ENCODE peak calls at places on chromosome 22, in nine cellular contexts. K is AG08396; Y is A549; L is stimulated activated CD8-positive, alpha-beta memory T cell treated with anti-CD3 and anti-CD28 coated beads, Interleukin-2, amount 100 ng/mL, for 48 hours; M is ovary; Q is NCI-H1436; D is nephron progenitor cell; Z is iPS DF 6.9; C is iris pigment epithelial cell. H is an unnamed sample.

GRCh38 chr22:28867191-28867590 is 16.2 kb upstream of the ZNRF3 start:
- DNase-seq in L (no peak), Q (peak), Z (no peak), D (no peak), M (no peak), Y (no peak), C (no peak), K (no peak), H (no peak)

GRCh38 chr22:48712558-48712957 is 1115.1 kb downstream of the BRD1 start:
- DNase-seq in Q (no peak), K (no peak), D (no peak), M (no peak), Y (no peak), L (no peak), Z (no peak), C (no peak), H (no peak)

GRCh38 chr22:20514658-20515406 is 7.4 kb downstream of the MED15 start:
- DNase-seq in L (no peak), C (peak), D (no peak), Z (no peak), M (no peak), K (peak), Q (no peak), Y (peak), H (no peak)

GRCh38 chr22:32854351-32854804 is 52.9 kb downstream of the TIMP3 start:
- DNase-seq in L (no peak), Q (no peak), M (no peak), Z (no peak), Y (no peak), C (no peak), K (no peak), D (no peak), H (no peak)

GRCh38 chr22:28973352-28973751 is 88.3 kb downstream of the C22orf31 start:
- DNase-seq in Z (no peak), Y (no peak), D (no peak), L (no peak), Q (no peak), K (no peak), M (no peak), C (no peak), H (no peak)

GRCh38 chr22:35913925-35914324 is 114.7 kb downstream of the RBFOX2 start:
- DNase-seq in M (no peak), Y (no peak), D (no peak), C (no peak), L (no peak), Q (no peak), Z (no peak), K (no peak), H (no peak)

GRCh38 chr22:35480143-35480542 is 60.5 kb upstream of the RASD2 start:
- DNase-seq in K (no peak), Y (no peak), M (peak), Z (no peak), C (no peak), D (no peak), L (no peak), Q (no peak), H (no peak)

GRCh38 chr22:37182949-37183245 is 5.2 kb downstream of the C1QTNF6 start:
- DNase-seq in M (no peak), Z (no peak), D (no peak), L (no peak), Y (no peak), K (no peak), C (no peak), Q (no peak), H (no peak)

GRCh38 chr22:49201046-49201970 is 626.4 kb downstream of the BRD1 start:
- DNase-seq in Y (no peak), C (no peak), D (no peak), L (no peak), Q (no peak), Z (no peak), M (peak), K (no peak), H (peak)

GRCh38 chr22:44746836-44747519 is 5.4 kb upstream of the ARHGAP8 start:
- DNase-seq in Z (no peak), D (no peak), Q (no peak), L (no peak), Y (no peak), C (no peak), M (no peak), K (no peak), H (no peak)

GRCh38 chr22:46012182-46012880 is 35.4 kb upstream of the WNT7B start:
- DNase-seq in Z (no peak), Y (no peak), D (no peak), L (no peak), Q (no peak), C (no peak), M (peak), K (no peak), H (no peak)

GRCh38 chr22:45577746-45578523 is 75.3 kb downstream of the FBLN1 start:
- DNase-seq in Q (peak), Y (peak), Z (peak), M (peak), D (peak), K (peak), C (peak), L (peak), H (peak)

GRCh38 chr22:40237788-40238424 is 60.2 kb downstream of the TNRC6B start:
- DNase-seq in Z (no peak), M (no peak), Y (no peak), L (no peak), D (no peak), K (no peak), Q (no peak), C (no peak), H (no peak)

GRCh38 chr22:39021552-39022250 is 774 bp downstream of the APOBEC3D start:
- DNase-seq in D (no peak), K (no peak), Z (no peak), Y (no peak), M (no peak), L (no peak), C (no peak), Q (no peak), H (no peak)

GRCh38 chr22:21921729-21922128 is 30.9 kb downstream of the PPM1F start:
- DNase-seq in L (no peak), K (peak), Q (no peak), Y (no peak), M (peak), C (no peak), Z (no peak), D (no peak), H (peak)

GRCh38 chr22:31272522-31273446 is 19.5 kb downstream of the PIK3IP1 start:
- DNase-seq in M (peak), L (no peak), Z (no peak), Q (peak), D (peak), C (peak), Y (peak), K (peak), H (peak)

GRCh38 chr22:32590556-32590955 is 115.9 kb downstream of the FBXO7 start:
- DNase-seq in L (no peak), M (no peak), Z (no peak), D (no peak), C (peak), K (no peak), Y (no peak), Q (no peak), H (no peak)

GRCh38 chr22:32533265-32534068 is 58.9 kb downstream of the FBXO7 start:
- DNase-seq in D (no peak), Q (no peak), Z (no peak), M (no peak), C (no peak), Y (no peak), K (no peak), L (no peak), H (no peak)

GRCh38 chr22:50459443-50460140 is 15.2 kb downstream of the SBF1 start:
- DNase-seq in K (no peak), L (no peak), D (no peak), Z (no peak), M (no peak), C (no peak), Q (no peak), Y (no peak), H (no peak)

GRCh38 chr22:46997311-46997970 is 235.0 kb downstream of the TBC1D22A start:
- DNase-seq in L (no peak), Y (no peak), M (no peak), C (no peak), K (no peak), D (no peak), Q (no peak), Z (no peak), H (no peak)

GRCh38 chr22:24144056-24144455 is 37.2 kb upstream of the SUSD2 start:
- DNase-seq in Z (no peak), C (no peak), L (no peak), D (no peak), Q (no peak), M (no peak), K (no peak), Y (no peak), H (no peak)

GRCh38 chr22:29457730-29458129 is 19.3 kb downstream of the RFPL1 start:
- DNase-seq in D (peak), M (no peak), C (peak), L (no peak), Q (peak), K (peak), Y (peak), Z (no peak), H (peak)

GRCh38 chr22:29478326-29479276 is 1.4 kb upstream of the NEFH start:
- DNase-seq in Z (no peak), Y (peak), K (peak), Q (peak), D (peak), C (peak), M (no peak), L (no peak), H (peak)

GRCh38 chr22:23270212-23270733 is 90.0 kb downstream of the BCR start:
- DNase-seq in Y (no peak), C (no peak), M (no peak), L (no peak), Z (no peak), D (no peak), K (no peak), Q (no peak), H (no peak)

GRCh38 chr22:36934940-36935610 is 21.6 kb downstream of the CSF2RB start:
- DNase-seq in Q (no peak), D (no peak), Y (no peak), K (no peak), M (no peak), C (no peak), Z (no peak), L (no peak), H (no peak)

GRCh38 chr22:27561301-27561820 is 240.2 kb downstream of the MN1 start:
- DNase-seq in C (no peak), M (no peak), K (no peak), Q (no peak), L (no peak), D (no peak), Y (no peak), Z (no peak), H (no peak)

GRCh38 chr22:38125038-38125610 is 14.6 kb upstream of the BAIAP2L2 start:
- DNase-seq in Y (no peak), C (no peak), Z (no peak), D (no peak), M (no peak), Q (no peak), L (no peak), K (no peak), H (no peak)

H was measured in WTC11.